ENCODE peak calls at places on chromosome 6, in four cellular contexts. A is SK-N-SH, S is fibroblast of lung, Q is mesendoderm. C is an unnamed sample.

GRCh38 chr6:74343804-74344203 is 647.8 kb downstream of the CD109 start:
- DNase-seq in A (peak; percentile 1), S (no peak), Q (no peak), C (peak; percentile 5)

GRCh38 chr6:3235969-3236368 is 8.5 kb upstream of the TUBB2B start:
- DNase-seq in A (no peak), S (no peak), Q (no peak), C (no peak)

GRCh38 chr6:11771473-11772048 is 7.0 kb downstream of the ADTRP start:
- DNase-seq in A (no peak), S (peak; percentile 17), Q (no peak), C (no peak)

GRCh38 chr6:49980898-49981297 is 11.5 kb upstream of the DEFB113 start:
- DNase-seq in A (no peak), S (peak; percentile 21), Q (no peak), C (no peak)

GRCh38 chr6:41689171-41690008 is 46.0 kb downstream of the TFEB start:
- DNase-seq in A (no peak), S (peak; percentile 36), Q (no peak), C (no peak)

GRCh38 chr6:85422996-85423395 is 26.9 kb upstream of the NT5E start:
- DNase-seq in A (no peak), S (no peak), Q (no peak), C (no peak)

GRCh38 chr6:146914563-146915483 is 289.4 kb upstream of the STXBP5 start:
- DNase-seq in A (peak; percentile 8), S (peak; percentile 99), Q (peak; percentile 67), C (peak; percentile 74)

GRCh38 chr6:35146453-35146852 is 5.3 kb upstream of the TCP11 start:
- DNase-seq in A (peak; percentile 70), S (peak; percentile 65), Q (peak; percentile 79), C (peak; percentile 76)

GRCh38 chr6:131914967-131915751 is 36.0 kb downstream of the CCN2 start:
- DNase-seq in A (peak; percentile 33), S (peak; percentile 89), Q (peak; percentile 84), C (peak; percentile 83)

GRCh38 chr6:81763968-81764367 is 11.5 kb upstream of the TENT5A start:
- DNase-seq in A (no peak), S (no peak), Q (no peak), C (no peak)

GRCh38 chr6:3208096-3208774 is 19.2 kb downstream of the TUBB2B start:
- DNase-seq in A (peak; percentile 42), S (peak; percentile 95), Q (peak; percentile 63), C (peak; percentile 35)

GRCh38 chr6:128531696-128532095 is 11.3 kb upstream of the PTPRK start:
- DNase-seq in A (no peak), S (no peak), Q (no peak), C (no peak)

GRCh38 chr6:14739830-14740229 is 506.0 kb upstream of the JARID2 start:
- DNase-seq in A (no peak), S (no peak), Q (no peak), C (no peak)

GRCh38 chr6:155630085-155630484 is 174.4 kb upstream of the NOX3 start:
- DNase-seq in A (no peak), S (peak; percentile 2), Q (no peak), C (no peak)

GRCh38 chr6:79005024-79005423 is 73.0 kb downstream of the PHIP start:
- DNase-seq in A (no peak), S (no peak), Q (no peak), C (no peak)

GRCh38 chr6:111239455-111239854 is 152.2 kb downstream of the SLC16A10 start:
- DNase-seq in A (no peak), S (no peak), Q (no peak), C (no peak)

GRCh38 chr6:118869350-118869749 is 24.6 kb upstream of the ASF1A start:
- DNase-seq in A (no peak), S (peak; percentile 12), Q (no peak), C (no peak)

GRCh38 chr6:1363298-1363697 is 26.1 kb upstream of the FOXF2 start:
- DNase-seq in A (no peak), S (no peak), Q (no peak), C (no peak)

GRCh38 chr6:107075951-107076381 is 39.3 kb downstream of the BEND3 start:
- DNase-seq in A (no peak), S (peak; percentile 37), Q (no peak), C (no peak)

GRCh38 chr6:21164768-21165326 is 428.7 kb upstream of the SOX4 start:
- DNase-seq in A (no peak), S (peak; percentile 29), Q (no peak), C (no peak)

GRCh38 chr6:40541556-40542174 is 45.5 kb downstream of the LRFN2 start:
- DNase-seq in A (no peak), S (no peak), Q (no peak), C (no peak)

GRCh38 chr6:40537446-40537845 is 49.7 kb downstream of the LRFN2 start:
- DNase-seq in A (no peak), S (no peak), Q (no peak), C (no peak)

GRCh38 chr6:40538556-40538955 is 48.6 kb downstream of the LRFN2 start:
- DNase-seq in A (no peak), S (no peak), Q (no peak), C (no peak)

GRCh38 chr6:40540790-40541189 is 46.4 kb downstream of the LRFN2 start:
- DNase-seq in A (no peak), S (no peak), Q (no peak), C (no peak)

GRCh38 chr6:40539853-40540252 is 47.3 kb downstream of the LRFN2 start:
- DNase-seq in A (no peak), S (no peak), Q (no peak), C (no peak)
- H3K27me3 ChIP-seq in A (no peaks in the 10 kb centered on the region), S (no peaks in the 10 kb centered on the region), Q (no peaks in the 10 kb centered on the region), C (peaks cover 3% of the 10 kb centered on the region)

GRCh38 chr6:158357570-158358216 is 45.4 kb downstream of the TULP4 start:
- DNase-seq in A (no peak), S (no peak), Q (no peak), C (no peak)
- H3K79me2 ChIP-seq in A (peaks cover 59% of the 10 kb centered on the region), S (no peaks in the 10 kb centered on the region), Q (no peaks in the 10 kb centered on the region), C (peaks cover 85% of the 10 kb centered on the region)

GRCh38 chr6:6686748-6687601 is 98.5 kb downstream of the LY86 start:
- DNase-seq in A (peak; percentile 89), S (peak; percentile 63), Q (peak; percentile 98), C (peak; percentile 95)
- H3K4me3 ChIP-seq in A (no peak overlapping the region), S (no peak overlapping the region), Q (peak overlapping the region; percentile 10), C (no peak overlapping the region)

GRCh38 chr6:10425177-10425972 is 10.5 kb upstream of the TFAP2A start:
- DNase-seq in A (no peak), S (no peak), Q (peak; percentile 70), C (no peak)
- H3K27me3 ChIP-seq in A (peaks cover 65% of the 10 kb centered on the region), S (peaks cover 52% of the 10 kb centered on the region), Q (peaks cover 42% of the 10 kb centered on the region), C (peaks cover 54% of the 10 kb centered on the region)

GRCh38 chr6:149346075-149346474 is 28.6 kb downstream of the TAB2 start:
- DNase-seq in A (no peak), S (no peak), Q (no peak), C (no peak)
- H3K79me2 ChIP-seq in A (peaks cover 100% of the 10 kb centered on the region), S (peaks cover 50% of the 10 kb centered on the region), Q (peaks cover 39% of the 10 kb centered on the region), C (peaks cover 98% of the 10 kb centered on the region)

DNA sequence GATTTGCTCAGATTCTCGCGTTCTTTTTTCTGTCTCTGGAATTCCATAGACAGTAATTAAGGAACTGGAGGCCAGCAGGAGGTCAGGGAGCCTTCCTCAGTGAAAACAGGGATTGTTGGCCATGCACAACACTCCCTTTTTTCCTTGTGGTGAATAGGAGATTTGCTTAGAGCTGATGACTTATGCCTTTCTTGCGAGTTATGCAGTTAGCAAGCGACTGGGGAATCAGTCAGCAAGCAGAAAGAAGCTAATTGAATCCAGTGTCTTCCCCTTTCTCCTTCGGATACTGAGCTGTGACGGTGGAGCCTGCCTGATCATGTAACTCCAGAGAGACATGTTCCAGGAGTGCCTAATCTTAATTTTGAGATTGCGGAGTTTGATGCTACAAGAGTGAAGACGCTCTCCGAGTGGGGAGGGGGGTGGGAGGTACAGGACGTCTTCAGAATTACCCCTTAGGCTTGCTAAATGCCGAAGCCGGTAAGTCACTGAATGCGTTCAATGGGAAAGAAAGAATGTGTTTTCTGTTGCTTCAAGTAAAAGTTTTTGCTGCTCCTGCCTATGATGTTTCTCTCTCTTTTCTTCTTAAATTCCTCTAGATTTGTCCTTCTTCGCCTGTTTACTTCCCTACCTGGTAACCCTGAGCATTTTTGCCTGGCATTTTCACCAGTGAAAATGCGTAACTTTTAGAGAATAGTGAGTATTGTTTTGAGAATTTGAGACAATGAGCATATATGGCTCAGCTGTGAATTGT is 165.9 kb downstream of the SASH1 start:
- DNase-seq in A (no peak), S (peak; percentile 72), Q (peak; percentile 70), C (peak; percentile 27)
- H3K4me3 ChIP-seq in A (peak overlapping the region; percentile 69), S (peak overlapping the region; percentile 79), Q (no peak overlapping the region), C (peak overlapping the region; percentile 58)

GRCh38 chr6:5906340-5906670 is 100.4 kb downstream of the NRN1 start:
- DNase-seq in A (no peak), S (no peak), Q (no peak), C (no peak)
- H3K27me3 ChIP-seq in A (no peaks in the 10 kb centered on the region), S (no peaks in the 10 kb centered on the region), Q (peaks cover 1% of the 10 kb centered on the region), C (no peaks in the 10 kb centered on the region)

DNA sequence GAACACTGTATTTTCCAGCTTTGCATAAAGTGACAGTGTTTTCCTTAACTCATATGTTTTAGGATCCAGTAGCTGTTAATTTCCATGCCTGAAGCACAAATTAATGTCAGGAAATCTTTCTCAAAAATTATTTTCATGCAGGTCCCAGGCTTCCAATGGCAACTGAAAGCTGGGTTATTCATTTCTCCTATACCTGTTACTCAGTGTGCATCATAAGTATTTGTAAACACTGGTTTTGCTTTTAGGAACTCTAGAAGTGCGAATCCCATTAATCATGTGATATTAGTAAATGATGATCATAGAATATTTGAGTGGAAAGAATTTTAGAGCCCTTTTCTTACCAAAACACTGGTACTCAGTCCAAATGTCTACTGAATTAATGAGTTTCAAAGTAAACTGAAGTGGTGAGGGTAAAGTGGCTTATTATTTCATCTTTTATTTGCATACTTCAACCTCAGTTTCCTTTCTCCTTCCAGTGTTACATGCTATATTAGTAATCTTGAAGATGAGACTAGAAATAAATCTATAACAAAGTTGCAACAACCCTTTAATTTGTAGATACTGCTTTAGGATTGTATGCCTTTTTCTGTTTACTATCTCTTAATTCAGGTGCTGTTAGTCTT is 124.0 kb downstream of the ZFAND3 start:
- DNase-seq in A (no peak), S (no peak), Q (no peak), C (no peak)
- H3K79me2 ChIP-seq in A (peaks cover 91% of the 10 kb centered on the region), S (peaks cover 38% of the 10 kb centered on the region), Q (peaks cover 3% of the 10 kb centered on the region), C (peaks cover 96% of the 10 kb centered on the region)